ENCODE peak calls at places on chromosomes 11 and 22, in eight cellular contexts. B, M, W, V, N, D, U and G are unnamed samples. For H3K4me1, the result is how much of the 10 kb centered on the place peaks cover.

GRCh38 chr22:30643055-30643875 is 7.7 kb downstream of the SLC35E4 start:
- DNase-seq in N (no peak), B (no peak), U (no peak), V (no peak), M (no peak), D (no peak), W (no peak), G (no peak)

GRCh38 chr11:131423715-131424114 is 53.3 kb downstream of the NTM start:
- DNase-seq in D (peak), N (no peak), M (no peak), U (peak), B (no peak), W (no peak), V (peak), G (no peak)

GRCh38 chr22:42901790-42902508 is 44.9 kb upstream of the ARFGAP3 start:
- DNase-seq in V (no peak), N (no peak), B (no peak), U (no peak), W (peak), M (no peak), D (no peak), G (peak)

GRCh38 chr11:102680945-102681344 is 24.6 kb downstream of the MMP27 start:
- DNase-seq in M (no peak), B (no peak), V (peak), U (peak), W (no peak), D (no peak), N (no peak), G (no peak)

GRCh38 chr22:50630376-50630775 is 2.4 kb upstream of the ARSA start:
- DNase-seq in U (no peak), B (no peak), N (no peak), W (no peak), V (peak), M (no peak), D (no peak), G (no peak)

GRCh38 chr11:129372609-129373488 is 2.8 kb upstream of the BARX2 start:
- DNase-seq in V (no peak), W (peak), M (no peak), U (no peak), D (peak), B (no peak), N (no peak), G (no peak)

GRCh38 chr11:119717839-119718534 is 11.0 kb downstream of the NECTIN1 start:
- DNase-seq in N (peak), M (no peak), V (peak), B (no peak), U (no peak), D (no peak), W (no peak), G (no peak)

GRCh38 chr22:44721206-44721605 is 19.2 kb downstream of the PRR5 start:
- DNase-seq in U (no peak), V (no peak), W (peak), M (no peak), D (no peak), B (no peak), N (no peak), G (peak)

GRCh38 chr11:1486054-1486825 is at the start of gene MOB2:
- DNase-seq in B (no peak), M (no peak), V (peak), D (peak), N (no peak), U (no peak), W (peak), G (no peak)

GRCh38 chr11:99368579-99368978 is 347.8 kb downstream of the CNTN5 start:
- DNase-seq in U (no peak), B (no peak), D (no peak), V (peak), M (no peak), N (no peak), W (no peak), G (peak)

GRCh38 chr11:117814766-117815261 is 9.7 kb downstream of the FXYD2 start:
- DNase-seq in M (no peak), W (no peak), V (peak), D (no peak), B (peak), N (peak), U (no peak), G (peak)

DNA sequence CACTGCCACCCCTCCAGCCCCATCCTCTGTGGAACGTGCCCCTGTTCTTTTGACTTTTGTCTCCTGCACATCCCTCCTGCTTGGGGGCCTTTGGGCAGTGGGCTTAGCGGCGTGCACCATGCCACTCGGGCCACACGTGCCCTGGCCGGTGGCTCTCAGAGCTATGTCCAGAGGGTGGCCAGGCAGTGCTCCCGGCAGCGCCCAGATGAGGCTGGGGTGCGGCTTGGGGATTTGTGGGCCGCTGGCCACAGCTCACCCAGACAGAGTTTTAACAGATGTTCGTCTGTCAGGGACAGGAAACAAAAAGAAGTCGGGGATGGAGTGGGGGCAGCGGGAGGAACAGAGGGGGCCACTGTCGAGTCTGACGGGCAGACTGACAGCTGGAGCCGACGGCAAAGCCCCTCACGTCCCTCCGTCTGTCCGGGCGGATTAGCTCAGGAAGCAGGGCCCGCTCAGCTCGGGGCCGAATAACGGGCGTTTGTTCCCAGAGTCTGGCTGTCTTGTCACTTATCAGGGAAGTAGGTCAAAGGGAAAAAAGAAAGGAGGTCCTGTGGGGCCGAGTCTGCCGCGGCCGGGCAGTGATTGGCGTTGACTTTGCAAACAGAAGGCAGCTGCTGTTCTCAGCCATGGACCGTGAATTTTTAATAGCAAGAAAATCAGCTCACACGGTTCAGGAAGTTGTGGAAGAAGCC is 61.6 kb downstream of the LRP5 start:
- DNase-seq in V (peak), U (no peak), B (no peak), M (no peak), W (no peak), D (no peak), N (peak), G (peak)
- H3K4me1 ChIP-seq in V (under half), U (under half), B (under half), M (under half), W (under half), D (under half), N (under half), G (under half)

GRCh38 chr11:75667268-75667830 is 1.5 kb downstream of the MAP6 start:
- DNase-seq in V (peak), W (peak), U (no peak), B (no peak), D (peak), M (no peak), N (no peak), G (peak)
- TF ChIP-seq EZH2 in V (peak), W (peak), U (no peak), B (no peak), D (no peak), M (no peak), N (no peak), G (no peak)

GRCh38 chr11:112728716-112729115 is 232.5 kb upstream of the NCAM1 start:
- DNase-seq in M (no peak), B (no peak), U (no peak), D (no peak), N (no peak), W (no peak), V (no peak), G (no peak)
- TF ChIP-seq CTCF in M (no peak), B (no peak), U (no peak), D (no peak), N (no peak), W (no peak), V (no peak), G (no peak)

GRCh38 chr22:25919452-25919851 is 177.5 kb downstream of the MYO18B start:
- DNase-seq in N (no peak), W (no peak), D (no peak), U (no peak), B (no peak), M (no peak), V (no peak), G (no peak)

GRCh38 chr22:25928038-25928437 is 186.1 kb downstream of the MYO18B start:
- DNase-seq in U (no peak), B (no peak), N (no peak), W (peak), M (no peak), D (no peak), V (no peak), G (no peak)

GRCh38 chr22:25929479-25929878 is 187.5 kb downstream of the MYO18B start:
- DNase-seq in W (no peak), U (no peak), V (no peak), M (no peak), B (no peak), N (no peak), D (no peak), G (no peak)

GRCh38 chr22:25922141-25922540 is 180.2 kb downstream of the MYO18B start:
- DNase-seq in W (no peak), N (no peak), B (no peak), D (no peak), M (no peak), V (no peak), U (no peak), G (no peak)

DNA sequence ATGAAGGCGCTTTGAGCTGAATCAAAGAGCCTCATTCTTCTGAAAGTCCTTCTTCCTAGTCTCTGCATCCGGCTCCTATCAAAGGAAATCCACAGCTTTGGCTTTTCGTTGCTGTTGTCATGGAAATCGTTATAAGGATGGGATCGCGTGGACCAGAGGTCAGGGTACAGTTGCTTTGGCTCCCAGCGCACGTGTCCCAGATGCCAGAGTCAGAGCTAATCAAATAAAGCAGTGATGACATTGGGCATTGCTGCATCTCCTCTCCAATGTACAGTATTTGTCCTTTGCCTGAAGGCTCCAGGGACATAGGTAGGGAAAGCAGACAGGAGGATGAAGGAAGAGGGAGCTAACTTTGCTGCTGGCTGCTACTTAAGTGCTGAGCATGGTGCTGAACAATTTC is 182.0 kb downstream of the MYO18B start:
- DNase-seq in U (no peak), V (no peak), D (no peak), M (no peak), W (peak), B (no peak), N (peak), G (no peak)
- H3K4me1 ChIP-seq in U (under half), V (under half), D (under half), M (under half), W (half or more), B (under half), N (under half), G (under half)

GRCh38 chr22:20153945-20154344 is 3.1 kb upstream of the CCDC188 start:
- DNase-seq in N (no peak), U (no peak), D (no peak), W (peak), M (no peak), V (no peak), B (no peak), G (no peak)
- TF ChIP-seq EZH2 in N (peak), U (no peak), D (no peak), W (no peak), M (no peak), V (no peak), B (no peak), G (no peak)

GRCh38 chr11:66267379-66268209 is 845 bp upstream of the RAB1B start:
- DNase-seq in N (peak), U (peak), D (peak), W (peak), M (peak), B (peak), V (peak), G (peak)

GRCh38 chr11:66265531-66266377 is 2.7 kb upstream of the RAB1B start:
- DNase-seq in N (no peak), W (no peak), V (no peak), B (no peak), M (no peak), D (no peak), U (no peak), G (no peak)

GRCh38 chr11:66266378-66267038 is 1.9 kb upstream of the RAB1B start:
- DNase-seq in B (no peak), W (no peak), U (no peak), N (no peak), M (no peak), V (no peak), D (no peak), G (no peak)

GRCh38 chr11:66268210-66268952 is at the start of gene RAB1B:
- DNase-seq in D (peak), V (peak), W (peak), M (peak), N (peak), B (peak), U (peak), G (peak)

DNA sequence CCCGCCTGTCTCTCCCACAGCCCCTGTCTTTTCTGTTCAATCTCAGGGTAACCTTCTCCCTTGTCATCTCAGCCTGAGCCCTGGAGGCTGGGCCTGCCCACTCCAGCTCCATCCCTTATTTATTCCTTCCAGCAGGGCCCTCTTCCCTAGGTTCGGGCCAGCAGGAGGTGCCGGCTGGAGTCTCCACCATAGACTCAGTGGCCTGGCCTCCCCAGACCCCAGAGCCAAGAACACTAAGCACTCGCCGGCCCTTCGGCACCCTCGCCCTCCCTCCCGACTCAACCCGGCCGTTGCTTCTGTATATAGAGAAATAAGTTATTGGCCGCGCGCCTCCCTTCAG is 1.4 kb upstream of the RAB1B start:
- DNase-seq in B (no peak), V (no peak), M (no peak), N (no peak), U (no peak), W (no peak), D (no peak), G (no peak)
- TF ChIP-seq CTCF in B (no peak), V (no peak), M (no peak), N (no peak), U (no peak), W (peak), D (no peak), G (no peak)

GRCh38 chr22:46107753-46108563 is 42.4 kb upstream of the PPARA start:
- DNase-seq in N (no peak), W (no peak), B (no peak), U (peak), D (no peak), M (no peak), V (no peak), G (no peak)
- H3K4me1 ChIP-seq in N (half or more), W (under half), B (under half), U (half or more), D (under half), M (half or more), V (half or more), G (under half)

DNA sequence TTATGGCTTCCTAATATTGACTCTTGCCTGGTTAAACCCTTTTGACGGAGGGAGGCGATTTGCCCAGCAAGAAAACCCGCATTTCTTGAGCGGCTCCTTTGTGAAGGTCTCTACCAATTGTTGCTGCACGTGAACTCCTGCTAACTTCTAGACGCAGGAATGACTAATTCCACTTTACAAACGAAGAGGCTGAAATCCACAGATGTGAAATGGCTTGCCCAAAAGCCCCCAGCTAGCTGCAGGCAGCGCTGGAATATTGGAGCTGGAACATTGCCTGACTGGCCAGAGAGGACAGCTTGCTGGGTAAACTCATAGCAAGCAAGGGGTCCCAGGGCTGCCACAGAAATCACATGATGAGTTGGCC is 542 bp downstream of the GCAT start:
- DNase-seq in U (peak), N (no peak), B (peak), D (no peak), M (no peak), W (peak), V (peak), G (no peak)
- TF ChIP-seq EZH2 in U (no peak), N (no peak), B (no peak), D (no peak), M (no peak), W (no peak), V (no peak), G (no peak)